ENCODE peak calls at places on chromosome 16, in six cellular contexts. C is CD8-positive, alpha-beta memory T cell; L is mucosa of gallbladder; H is NCI-H1105; T is stimulated activated CD8-positive, alpha-beta memory T cell treated with anti-CD3 and anti-CD28 coated beads, Interleukin-7, amount 100 ng/mL, for 1 hour; P is endothelial cell. B is an unnamed sample.

GRCh38 chr16:53968454-53968853 is 264.5 kb downstream of the FTO start:
- DNase-seq in C (no peak), T (no peak), P (no peak), L (no peak), H (no peak), B (no peak)

GRCh38 chr16:3044708-3045107 is 1.7 kb upstream of the MMP25 start:
- DNase-seq in C (no peak), L (no peak), H (no peak), T (no peak), P (no peak), B (no peak)

GRCh38 chr16:66474750-66475199 is 47.7 kb downstream of the BEAN1 start:
- DNase-seq in T (no peak), P (no peak), L (no peak), H (peak), C (peak), B (peak)

GRCh38 chr16:85898521-85899442 is at the start of gene IRF8:
- DNase-seq in P (peak), L (peak), C (peak), H (peak), T (peak), B (no peak)

GRCh38 chr16:80503144-80503543 is 37.6 kb upstream of the DYNLRB2 start:
- DNase-seq in C (no peak), P (no peak), T (no peak), L (no peak), H (no peak), B (no peak)

GRCh38 chr16:17885659-17886200 is 415.0 kb upstream of the XYLT1 start:
- DNase-seq in T (no peak), H (no peak), P (no peak), L (no peak), C (no peak), B (no peak)

GRCh38 chr16:88792078-88792550 is 7.1 kb upstream of the PIEZO1 start:
- DNase-seq in C (no peak), P (no peak), L (no peak), H (no peak), T (no peak), B (no peak)

GRCh38 chr16:11901091-11901490 is 14.7 kb downstream of the GSPT1 start:
- DNase-seq in P (no peak), H (no peak), T (no peak), C (no peak), L (no peak), B (no peak)

GRCh38 chr16:26454102-26454501 is 612.6 kb upstream of the C16orf82 start:
- DNase-seq in P (no peak), L (no peak), H (no peak), C (no peak), T (no peak), B (no peak)

GRCh38 chr16:27698746-27699145 is 148.8 kb downstream of the KATNIP start:
- DNase-seq in C (no peak), T (no peak), L (no peak), P (no peak), H (no peak), B (no peak)

GRCh38 chr16:5056347-5056746 is 9.4 kb downstream of the C16orf89 start:
- DNase-seq in L (no peak), C (no peak), H (no peak), T (no peak), P (peak), B (no peak)

GRCh38 chr16:64705443-64705842 is 416.4 kb downstream of the CDH11 start:
- DNase-seq in L (no peak), T (no peak), C (no peak), H (no peak), P (no peak), B (no peak)

GRCh38 chr16:20372696-20373095 is 20.2 kb upstream of the UMOD start:
- DNase-seq in H (no peak), L (no peak), P (no peak), C (no peak), T (no peak), B (no peak)

GRCh38 chr16:56916571-56917403 is 15.2 kb upstream of the HERPUD1 start:
- DNase-seq in H (no peak), L (no peak), P (no peak), C (peak), T (no peak), B (no peak)

GRCh38 chr16:1773703-1774455 is 945 bp upstream of the MRPS34 start:
- DNase-seq in P (no peak), C (no peak), L (no peak), T (no peak), H (no peak), B (peak)

GRCh38 chr16:49739381-49739780 is 116.5 kb downstream of the ZNF423 start:
- DNase-seq in C (no peak), T (no peak), H (no peak), P (peak), L (no peak), B (no peak)

GRCh38 chr16:5500526-5500925 is 402.9 kb upstream of the EEF2KMT start:
- DNase-seq in P (no peak), H (no peak), T (no peak), L (no peak), C (no peak), B (no peak)

GRCh38 chr16:71610936-71611871 is 14.8 kb upstream of the MARVELD3 start:
- DNase-seq in T (peak), C (peak), H (peak), L (peak), P (peak), B (peak)

GRCh38 chr16:80932725-80933124 is 74.0 kb downstream of the CMC2 start:
- DNase-seq in P (no peak), H (no peak), L (peak), C (no peak), T (no peak), B (no peak)

GRCh38 chr16:83365166-83365565 is 442.6 kb upstream of the HSBP1 start:
- DNase-seq in T (no peak), L (no peak), P (no peak), C (no peak), H (no peak), B (no peak)

GRCh38 chr16:588639-588888 is 1.3 kb upstream of the RAB40C start:
- DNase-seq in C (no peak), H (no peak), L (no peak), T (no peak), P (peak), B (no peak)

B was measured in SHP77.